ENCODE peak calls at places on chromosomes 11 and 22, in seven cellular contexts. One of them, this sample, is unnamed.

GRCh38 chr11:130480721-130481140 is 32.3 kb downstream of the ADAMTS15 start:
- DNase-seq in tibial artery: no peak
- DNase-seq in adrenal gland: no peak
- DNase-seq in left ventricle myocardium inferior: no peak
- DNase-seq in lower lobe of right lung: no peak
- DNase-seq in HL-60: no peak
- DNase-seq in OCI-LY7: no peak
- DNase-seq in this sample: no peak

GRCh38 chr22:38953091-38953490 is 4.3 kb upstream of the APOBEC3A start:
- DNase-seq in left ventricle myocardium inferior: no peak
- DNase-seq in HL-60: no peak
- DNase-seq in tibial artery: peak; percentile 52
- DNase-seq in adrenal gland: no peak
- DNase-seq in OCI-LY7: no peak
- DNase-seq in lower lobe of right lung: no peak
- DNase-seq in this sample: peak; percentile 59

GRCh38 chr11:6667733-6668374 is 12.2 kb upstream of the DCHS1 start:
- DNase-seq in lower lobe of right lung: no peak
- DNase-seq in left ventricle myocardium inferior: no peak
- DNase-seq in OCI-LY7: peak; percentile 53
- DNase-seq in adrenal gland: no peak
- DNase-seq in HL-60: peak; percentile 39
- DNase-seq in tibial artery: no peak
- DNase-seq in this sample: no peak

GRCh38 chr11:41245704-41246398 is 213.6 kb downstream of the LRRC4C start:
- DNase-seq in adrenal gland: no peak
- DNase-seq in tibial artery: no peak
- DNase-seq in left ventricle myocardium inferior: no peak
- DNase-seq in lower lobe of right lung: no peak
- DNase-seq in HL-60: no peak
- DNase-seq in OCI-LY7: no peak
- DNase-seq in this sample: no peak

GRCh38 chr11:69215784-69216415 is 60.2 kb downstream of the SMIM38 start:
- DNase-seq in left ventricle myocardium inferior: no peak
- DNase-seq in lower lobe of right lung: no peak
- DNase-seq in OCI-LY7: no peak
- DNase-seq in HL-60: no peak
- DNase-seq in tibial artery: peak; percentile 25
- DNase-seq in adrenal gland: no peak
- DNase-seq in this sample: no peak

GRCh38 chr11:89498845-89499448 is 7.8 kb upstream of the NOX4 start:
- DNase-seq in tibial artery: no peak
- DNase-seq in HL-60: peak; percentile 32
- DNase-seq in OCI-LY7: no peak
- DNase-seq in lower lobe of right lung: no peak
- DNase-seq in left ventricle myocardium inferior: no peak
- DNase-seq in adrenal gland: no peak
- DNase-seq in this sample: no peak

GRCh38 chr11:30000986-30001385 is 15.8 kb downstream of the KCNA4 start:
- DNase-seq in OCI-LY7: no peak
- DNase-seq in adrenal gland: no peak
- DNase-seq in tibial artery: no peak
- DNase-seq in lower lobe of right lung: no peak
- DNase-seq in HL-60: no peak
- DNase-seq in left ventricle myocardium inferior: no peak
- DNase-seq in this sample: no peak

GRCh38 chr11:12631651-12632050 is 42.6 kb upstream of the TEAD1 start:
- DNase-seq in adrenal gland: no peak
- DNase-seq in OCI-LY7: no peak
- DNase-seq in tibial artery: no peak
- DNase-seq in lower lobe of right lung: no peak
- DNase-seq in HL-60: no peak
- DNase-seq in left ventricle myocardium inferior: no peak
- DNase-seq in this sample: no peak

GRCh38 chr22:24728790-24729637 is 45.5 kb downstream of the PIWIL3 start:
- DNase-seq in HL-60: peak; percentile 88
- DNase-seq in adrenal gland: peak; percentile 29
- DNase-seq in OCI-LY7: no peak
- DNase-seq in left ventricle myocardium inferior: peak; percentile 62
- DNase-seq in tibial artery: no peak
- DNase-seq in lower lobe of right lung: no peak
- DNase-seq in this sample: no peak

GRCh38 chr22:24727218-24727851 is 47.2 kb downstream of the PIWIL3 start:
- DNase-seq in OCI-LY7: no peak
- DNase-seq in lower lobe of right lung: no peak
- DNase-seq in adrenal gland: peak; percentile 45
- DNase-seq in left ventricle myocardium inferior: no peak
- DNase-seq in HL-60: no peak
- DNase-seq in tibial artery: no peak
- DNase-seq in this sample: no peak

GRCh38 chr22:24730864-24731263 is 43.7 kb downstream of the PIWIL3 start:
- DNase-seq in adrenal gland: no peak
- DNase-seq in HL-60: no peak
- DNase-seq in left ventricle myocardium inferior: no peak
- DNase-seq in tibial artery: no peak
- DNase-seq in OCI-LY7: no peak
- DNase-seq in lower lobe of right lung: no peak
- DNase-seq in this sample: no peak

GRCh38 chr22:24736526-24737050 is 37.9 kb downstream of the PIWIL3 start:
- DNase-seq in lower lobe of right lung: no peak
- DNase-seq in left ventricle myocardium inferior: no peak
- DNase-seq in OCI-LY7: no peak
- DNase-seq in adrenal gland: no peak
- DNase-seq in tibial artery: no peak
- DNase-seq in HL-60: no peak
- DNase-seq in this sample: peak; percentile 51

DNA sequence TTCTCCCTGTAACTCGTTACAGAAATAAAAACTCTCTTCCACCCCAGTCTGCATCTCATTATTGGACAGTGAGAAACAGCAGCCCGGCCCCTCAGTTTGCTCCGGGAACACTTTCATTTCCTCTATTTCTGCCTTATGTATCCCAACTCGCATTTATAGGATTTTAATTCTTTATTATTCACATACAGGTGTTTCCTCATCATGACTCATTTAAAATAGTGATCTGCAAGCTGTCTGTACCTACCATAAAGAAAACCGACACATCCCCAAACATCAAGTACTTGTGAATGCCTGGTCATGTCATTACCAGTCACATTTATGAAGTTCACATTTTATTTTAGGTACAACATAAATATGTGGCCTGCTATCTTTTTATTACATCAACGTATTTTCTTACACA is 42.7 kb downstream of the PIWIL3 start:
- DNase-seq in lower lobe of right lung: no peak
- DNase-seq in adrenal gland: no peak
- DNase-seq in OCI-LY7: no peak
- DNase-seq in left ventricle myocardium inferior: no peak
- DNase-seq in tibial artery: no peak
- DNase-seq in HL-60: no peak
- DNase-seq in this sample: no peak
- H3K27ac ChIP-seq in lower lobe of right lung: no peak overlapping the region
- H3K27ac ChIP-seq in adrenal gland: no peak overlapping the region
- H3K27ac ChIP-seq in OCI-LY7: no peak overlapping the region
- H3K27ac ChIP-seq in left ventricle myocardium inferior: no peak overlapping the region
- H3K27ac ChIP-seq in tibial artery: no peak overlapping the region
- H3K27ac ChIP-seq in HL-60: no peak overlapping the region
- H3K27ac ChIP-seq in this sample: no peak overlapping the region

DNA sequence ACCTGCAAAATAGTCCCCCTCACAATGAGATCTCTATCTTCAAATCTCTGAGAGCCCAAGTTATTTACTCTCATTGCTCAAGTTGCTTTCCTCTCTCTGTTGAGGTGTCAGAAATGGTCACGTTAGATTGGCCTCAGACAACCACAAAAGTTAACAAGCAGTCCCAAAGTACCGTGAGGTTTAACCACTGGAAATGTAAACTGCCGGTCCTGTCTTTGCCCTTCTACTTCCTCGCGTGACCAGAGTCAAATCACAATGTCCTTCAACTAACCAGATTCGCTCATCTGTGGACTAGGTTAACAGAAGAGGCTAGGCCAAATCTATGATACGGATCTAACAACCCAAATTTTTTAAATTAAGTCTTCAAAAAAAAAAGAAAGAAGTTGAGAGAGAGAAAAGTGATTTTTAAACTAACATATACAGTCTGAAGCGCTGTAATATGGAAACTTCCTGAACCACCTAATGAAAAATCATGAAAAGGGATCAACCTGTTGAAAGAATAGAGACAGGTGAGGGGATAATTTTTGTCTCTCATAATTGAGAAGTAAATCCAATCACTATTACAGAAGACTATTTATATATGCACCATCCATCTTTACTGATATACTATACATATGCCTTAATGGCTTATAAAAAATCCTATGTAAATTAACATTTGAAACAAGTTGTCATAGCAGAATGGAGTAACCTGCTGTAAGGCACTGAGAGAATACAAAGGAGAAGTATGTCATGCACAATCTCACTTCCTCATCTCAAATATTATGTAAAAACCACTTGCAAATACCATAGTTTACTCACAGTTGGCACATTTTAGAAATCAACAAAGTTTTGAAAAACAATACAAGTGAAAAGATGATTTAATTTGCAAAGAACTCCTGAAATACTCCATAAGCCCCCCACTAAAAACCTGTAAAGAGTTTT is 3.3 kb upstream of the JAML start:
- DNase-seq in adrenal gland: no peak
- DNase-seq in left ventricle myocardium inferior: no peak
- DNase-seq in tibial artery: no peak
- DNase-seq in lower lobe of right lung: no peak
- DNase-seq in OCI-LY7: peak; percentile 27
- DNase-seq in HL-60: peak; percentile 67
- DNase-seq in this sample: no peak
- H3K27ac ChIP-seq in adrenal gland: peak overlapping the region; percentile 61
- H3K27ac ChIP-seq in left ventricle myocardium inferior: no peak overlapping the region
- H3K27ac ChIP-seq in tibial artery: no peak overlapping the region
- H3K27ac ChIP-seq in lower lobe of right lung: peak overlapping the region; percentile 63
- H3K27ac ChIP-seq in OCI-LY7: no peak overlapping the region
- H3K27ac ChIP-seq in HL-60: peak overlapping the region; percentile 86
- H3K27ac ChIP-seq in this sample: no peak overlapping the region

GRCh38 chr11:59777104-59777503 is 21.9 kb downstream of the STX3 start:
- DNase-seq in OCI-LY7: no peak
- DNase-seq in tibial artery: no peak
- DNase-seq in adrenal gland: no peak
- DNase-seq in HL-60: no peak
- DNase-seq in left ventricle myocardium inferior: no peak
- DNase-seq in lower lobe of right lung: no peak
- DNase-seq in this sample: no peak
- H3K27ac ChIP-seq in OCI-LY7: no peak overlapping the region
- H3K27ac ChIP-seq in tibial artery: no peak overlapping the region
- H3K27ac ChIP-seq in adrenal gland: peak overlapping the region; percentile 68
- H3K27ac ChIP-seq in HL-60: no peak overlapping the region
- H3K27ac ChIP-seq in left ventricle myocardium inferior: no peak overlapping the region
- H3K27ac ChIP-seq in lower lobe of right lung: peak overlapping the region; percentile 22
- H3K27ac ChIP-seq in this sample: no peak overlapping the region

GRCh38 chr22:45731798-45732495 is 60.3 kb downstream of the ATXN10 start:
- DNase-seq in lower lobe of right lung: no peak
- DNase-seq in adrenal gland: no peak
- DNase-seq in OCI-LY7: peak; percentile 26
- DNase-seq in tibial artery: no peak
- DNase-seq in HL-60: no peak
- DNase-seq in left ventricle myocardium inferior: no peak
- DNase-seq in this sample: peak; percentile 47

GRCh38 chr22:45726081-45726480 is 54.4 kb downstream of the ATXN10 start:
- DNase-seq in HL-60: no peak
- DNase-seq in tibial artery: no peak
- DNase-seq in adrenal gland: no peak
- DNase-seq in left ventricle myocardium inferior: no peak
- DNase-seq in lower lobe of right lung: no peak
- DNase-seq in OCI-LY7: no peak
- DNase-seq in this sample: no peak

GRCh38 chr22:45735273-45735672 is 63.6 kb downstream of the ATXN10 start:
- DNase-seq in OCI-LY7: no peak
- DNase-seq in lower lobe of right lung: no peak
- DNase-seq in adrenal gland: no peak
- DNase-seq in tibial artery: no peak
- DNase-seq in HL-60: no peak
- DNase-seq in left ventricle myocardium inferior: no peak
- DNase-seq in this sample: no peak

DNA sequence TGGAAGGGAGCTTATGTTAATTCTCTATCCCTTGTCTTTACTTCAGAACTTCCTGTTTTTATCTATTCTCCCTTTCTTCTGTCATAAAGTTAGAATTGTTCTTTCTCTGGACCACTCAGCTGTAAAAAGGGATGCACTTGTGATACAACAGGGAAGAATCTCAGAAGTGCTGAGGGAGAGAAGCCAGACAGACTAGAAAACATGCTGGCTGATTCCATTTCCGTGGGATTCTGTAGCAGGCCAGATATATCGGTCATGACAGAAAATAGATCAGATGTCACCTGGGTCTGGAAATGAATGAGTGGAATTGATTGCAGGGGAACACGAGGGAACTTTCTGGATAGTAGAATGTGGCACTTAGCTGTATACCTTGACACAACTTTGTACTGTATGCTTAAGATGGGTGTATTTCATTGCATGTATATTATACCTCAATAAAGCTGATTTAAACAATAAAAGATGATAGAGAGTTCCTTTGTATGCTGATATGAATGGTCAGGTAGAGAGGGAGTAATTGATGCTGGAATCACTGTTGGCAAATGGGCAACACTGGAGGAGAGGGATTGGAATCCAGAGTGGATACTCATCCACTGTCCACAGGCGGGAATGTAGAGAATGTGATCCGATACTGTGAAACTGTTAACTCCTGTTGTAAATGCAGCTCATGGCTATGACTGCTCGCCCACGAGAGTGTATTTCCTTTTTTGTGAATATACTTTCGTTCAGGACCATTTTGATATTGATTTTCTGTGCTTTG is 59.6 kb downstream of the ATXN10 start:
- DNase-seq in adrenal gland: no peak
- DNase-seq in lower lobe of right lung: no peak
- DNase-seq in left ventricle myocardium inferior: no peak
- DNase-seq in OCI-LY7: no peak
- DNase-seq in HL-60: no peak
- DNase-seq in tibial artery: no peak
- DNase-seq in this sample: no peak
- H3K27ac ChIP-seq in adrenal gland: no peak overlapping the region
- H3K27ac ChIP-seq in lower lobe of right lung: no peak overlapping the region
- H3K27ac ChIP-seq in left ventricle myocardium inferior: no peak overlapping the region
- H3K27ac ChIP-seq in OCI-LY7: no peak overlapping the region
- H3K27ac ChIP-seq in HL-60: no peak overlapping the region
- H3K27ac ChIP-seq in tibial artery: no peak overlapping the region
- H3K27ac ChIP-seq in this sample: no peak overlapping the region

DNA sequence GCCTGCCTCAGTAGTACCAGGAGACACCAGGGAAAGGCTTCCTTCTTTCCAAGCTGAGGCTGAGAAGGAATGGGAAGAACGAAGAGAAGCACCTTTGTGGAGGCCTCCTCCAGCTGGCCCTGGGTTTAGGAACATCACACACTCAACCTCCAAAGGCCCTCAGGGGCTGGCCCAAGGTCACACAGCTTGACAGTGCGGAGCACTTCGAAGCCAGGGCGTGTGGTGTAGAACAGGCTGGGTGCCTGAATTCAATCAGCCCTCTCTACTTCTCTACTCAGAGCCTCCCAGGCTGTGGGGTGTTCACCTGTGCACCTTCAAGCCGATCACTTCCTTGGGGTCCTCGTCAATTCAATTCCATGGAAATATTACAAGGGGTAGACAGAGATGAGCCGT is 719 bp upstream of the CSDC2 start:
- DNase-seq in HL-60: no peak
- DNase-seq in adrenal gland: no peak
- DNase-seq in OCI-LY7: no peak
- DNase-seq in lower lobe of right lung: no peak
- DNase-seq in left ventricle myocardium inferior: no peak
- DNase-seq in tibial artery: no peak
- DNase-seq in this sample: no peak
- H3K27ac ChIP-seq in HL-60: no peak overlapping the region
- H3K27ac ChIP-seq in adrenal gland: peak overlapping the region; percentile 96
- H3K27ac ChIP-seq in OCI-LY7: no peak overlapping the region
- H3K27ac ChIP-seq in lower lobe of right lung: peak overlapping the region; percentile 60
- H3K27ac ChIP-seq in left ventricle myocardium inferior: peak overlapping the region; percentile 97
- H3K27ac ChIP-seq in tibial artery: peak overlapping the region; percentile 91
- H3K27ac ChIP-seq in this sample: peak overlapping the region; percentile 50

GRCh38 chr11:3049430-3050243 is 7.6 kb downstream of the CARS1 start:
- DNase-seq in tibial artery: peak; percentile 94
- DNase-seq in adrenal gland: peak; percentile 96
- DNase-seq in lower lobe of right lung: peak; percentile 67
- DNase-seq in OCI-LY7: peak; percentile 10
- DNase-seq in HL-60: peak; percentile 93
- DNase-seq in left ventricle myocardium inferior: peak; percentile 55
- DNase-seq in this sample: peak; percentile 93
- H3K27ac ChIP-seq in tibial artery: peak overlapping the region; percentile 55
- H3K27ac ChIP-seq in adrenal gland: peak overlapping the region; percentile 85
- H3K27ac ChIP-seq in lower lobe of right lung: peak overlapping the region; percentile 72
- H3K27ac ChIP-seq in OCI-LY7: no peak overlapping the region
- H3K27ac ChIP-seq in HL-60: peak overlapping the region; percentile 73
- H3K27ac ChIP-seq in left ventricle myocardium inferior: peak overlapping the region; percentile 44
- H3K27ac ChIP-seq in this sample: peak overlapping the region; percentile 46

This sample was measured in aorta.